ENCODE peak calls at places on chromosome 7, in eight cellular contexts. O is A549; G is activated naive CD4-positive, alpha-beta T cell treated with Interleukin-2 at 50 U/mL for 16 hours; A is caudate nucleus; E is COR-L47; Y is aorta; X is NCI-H2029; B is MV-4-11. T is an unnamed sample.

GRCh38 chr7:41487229-41487861 is 215.5 kb downstream of the INHBA start:
- DNase-seq in O (no peak), G (no peak), A (no peak), E (no peak), Y (no peak), X (no peak), B (no peak), T (no peak)

GRCh38 chr7:142459557-142459963 is 201.7 kb upstream of the PRSS58 start:
- DNase-seq in O (peak; percentile 30), G (no peak), A (peak; percentile 23), E (peak; percentile 40), Y (no peak), X (peak; percentile 3), B (peak; percentile 75), T (peak; percentile 67)

GRCh38 chr7:37352974-37353948 is 95.4 kb downstream of the ELMO1 start:
- DNase-seq in O (no peak), G (peak; percentile 71), A (no peak), E (peak; percentile 9), Y (no peak), X (no peak), B (no peak), T (peak; percentile 63)

GRCh38 chr7:46486264-46487206 is 565.5 kb upstream of the IGFBP3 start:
- DNase-seq in O (peak; percentile 6), G (no peak), A (no peak), E (no peak), Y (peak; percentile 85), X (no peak), B (no peak), T (peak; percentile 36)

GRCh38 chr7:134602921-134603394 is 43.7 kb upstream of the BPGM start:
- DNase-seq in O (no peak), G (no peak), A (no peak), E (no peak), Y (no peak), X (no peak), B (peak; percentile 81), T (peak; percentile 49)

GRCh38 chr7:151795168-151795754 is 81.7 kb downstream of the PRKAG2 start:
- DNase-seq in O (no peak), G (peak; percentile 90), A (peak; percentile 86), E (no peak), Y (peak; percentile 72), X (no peak), B (no peak), T (no peak)

GRCh38 chr7:103059471-103059870 is 15.1 kb downstream of the FBXL13 start:
- DNase-seq in O (no peak), G (no peak), A (no peak), E (no peak), Y (no peak), X (no peak), B (peak; percentile 51), T (no peak)

GRCh38 chr7:27134392-27134791 is 3.8 kb upstream of the HOXA4 start:
- DNase-seq in O (no peak), G (no peak), A (no peak), E (no peak), Y (no peak), X (no peak), B (peak; percentile 65), T (peak; percentile 87)

GRCh38 chr7:80185571-80185970 is 50.9 kb downstream of the GNAI1 start:
- DNase-seq in O (no peak), G (no peak), A (no peak), E (no peak), Y (no peak), X (no peak), B (no peak), T (no peak)

GRCh38 chr7:68109299-68109698 is 1112.7 kb downstream of the TYW1 start:
- DNase-seq in O (no peak), G (no peak), A (no peak), E (no peak), Y (no peak), X (no peak), B (no peak), T (no peak)

GRCh38 chr7:28718523-28718922 is 239.6 kb downstream of the TRIL start:
- DNase-seq in O (no peak), G (no peak), A (no peak), E (no peak), Y (no peak), X (no peak), B (no peak), T (no peak)

GRCh38 chr7:24826662-24827020 is 69.4 kb upstream of the GSDME start:
- DNase-seq in O (no peak), G (no peak), A (no peak), E (no peak), Y (no peak), X (no peak), B (no peak), T (no peak)

GRCh38 chr7:17155529-17155928 is 142.9 kb upstream of the AHR start:
- DNase-seq in O (no peak), G (no peak), A (no peak), E (peak; percentile 5), Y (no peak), X (no peak), B (peak; percentile 76), T (no peak)

GRCh38 chr7:13988765-13989137 is 715 bp downstream of the ETV1 start:
- DNase-seq in O (no peak), G (no peak), A (no peak), E (peak; percentile 9), Y (no peak), X (no peak), B (no peak), T (peak; percentile 69)

GRCh38 chr7:70285176-70285575 is 686.9 kb downstream of the AUTS2 start:
- DNase-seq in O (no peak), G (no peak), A (no peak), E (no peak), Y (no peak), X (no peak), B (no peak), T (no peak)

GRCh38 chr7:138975343-138976104 is 5.7 kb downstream of the KIAA1549 start:
- DNase-seq in O (no peak), G (no peak), A (peak; percentile 27), E (peak; percentile 40), Y (no peak), X (peak; percentile 5), B (no peak), T (no peak)

GRCh38 chr7:46215987-46216567 is 295.0 kb upstream of the IGFBP3 start:
- DNase-seq in O (no peak), G (no peak), A (no peak), E (no peak), Y (no peak), X (peak; percentile 75), B (no peak), T (no peak)

GRCh38 chr7:22675917-22676343 is 51.1 kb upstream of the IL6 start:
- DNase-seq in O (no peak), G (peak; percentile 29), A (no peak), E (no peak), Y (no peak), X (no peak), B (peak; percentile 64), T (peak; percentile 84)

GRCh38 chr7:116578526-116578925 is 53.7 kb downstream of the CAV1 start:
- DNase-seq in O (no peak), G (no peak), A (no peak), E (no peak), Y (no peak), X (no peak), B (no peak), T (no peak)

GRCh38 chr7:14201353-14201752 is 211.9 kb upstream of the ETV1 start:
- DNase-seq in O (no peak), G (no peak), A (no peak), E (no peak), Y (no peak), X (no peak), B (no peak), T (no peak)

GRCh38 chr7:158266426-158266816 is 321.2 kb downstream of the PTPRN2 start:
- DNase-seq in O (no peak), G (no peak), A (no peak), E (no peak), Y (peak; percentile 65), X (no peak), B (no peak), T (no peak)

GRCh38 chr7:136245327-136246004 is 268.3 kb upstream of the MTPN start:
- DNase-seq in O (no peak), G (no peak), A (no peak), E (no peak), Y (no peak), X (no peak), B (no peak), T (no peak)

GRCh38 chr7:48098846-48099245 is 9.8 kb downstream of the UPP1 start:
- DNase-seq in O (no peak), G (no peak), A (no peak), E (no peak), Y (no peak), X (no peak), B (no peak), T (no peak)

GRCh38 chr7:29204491-29205281 is 10.1 kb downstream of the CHN2 start:
- DNase-seq in O (no peak), G (no peak), A (no peak), E (no peak), Y (no peak), X (no peak), B (peak; percentile 48), T (no peak)

GRCh38 chr7:138258194-138258554 is 181.9 kb downstream of the AKR1D1 start:
- DNase-seq in O (no peak), G (no peak), A (no peak), E (no peak), Y (no peak), X (no peak), B (no peak), T (no peak)

GRCh38 chr7:157596471-157596870 is 259.7 kb downstream of the DNAJB6 start:
- DNase-seq in O (no peak), G (no peak), A (no peak), E (peak; percentile 77), Y (no peak), X (no peak), B (no peak), T (no peak)

GRCh38 chr7:50331564-50332208 is 27.2 kb downstream of the IKZF1 start:
- DNase-seq in O (no peak), G (no peak), A (no peak), E (no peak), Y (no peak), X (no peak), B (no peak), T (no peak)

GRCh38 chr7:127981965-127982364 is 49.3 kb downstream of the LRRC4 start:
- DNase-seq in O (no peak), G (no peak), A (no peak), E (no peak), Y (no peak), X (no peak), B (no peak), T (no peak)

GRCh38 chr7:24054231-24054630 is 229.8 kb upstream of the NPY start:
- DNase-seq in O (no peak), G (no peak), A (no peak), E (no peak), Y (no peak), X (no peak), B (no peak), T (no peak)

GRCh38 chr7:34357068-34357467 is 300.9 kb upstream of the NPSR1 start:
- DNase-seq in O (no peak), G (no peak), A (no peak), E (no peak), Y (no peak), X (no peak), B (no peak), T (no peak)

GRCh38 chr7:123847868-123848267 is 2.9 kb downstream of the HYAL4 start:
- DNase-seq in O (no peak), G (no peak), A (no peak), E (no peak), Y (no peak), X (no peak), B (no peak), T (no peak)

GRCh38 chr7:145862212-145862611 is 254.4 kb upstream of the CNTNAP2 start:
- DNase-seq in O (no peak), G (no peak), A (no peak), E (no peak), Y (no peak), X (no peak), B (no peak), T (no peak)

GRCh38 chr7:97512441-97513207 is 219.3 kb upstream of the TAC1 start:
- DNase-seq in O (no peak), G (no peak), A (no peak), E (no peak), Y (no peak), X (no peak), B (no peak), T (no peak)

GRCh38 chr7:70915067-70915466 is 216.9 kb upstream of the GALNT17 start:
- DNase-seq in O (no peak), G (no peak), A (no peak), E (no peak), Y (no peak), X (no peak), B (no peak), T (no peak)